ENCODE peak calls at places on chromosomes 11 and 22, in nine cellular contexts. V is pancreas, R is BJ, C is NCI-H187 treated with DMSO at 0.1 percent for 48 hours, G is M059J, Z is NAMALWA, N is lower lobe of right lung, F is amniotic epithelial cell, O is NCI-H1092. Q is an unnamed sample.

GRCh38 chr11:82682003-82682751 is 51.5 kb downstream of the FAM181B start:
- DNase-seq in R (peak), O (peak), C (no peak), N (no peak), G (peak), F (peak), Z (peak), V (no peak), Q (no peak)

GRCh38 chr11:70608568-70609314 is 210.4 kb downstream of the CTTN start:
- DNase-seq in N (peak), R (no peak), O (peak), F (no peak), C (no peak), G (no peak), Z (no peak), V (peak), Q (peak)

GRCh38 chr22:36893262-36893661 is 20.2 kb upstream of the CSF2RB start:
- DNase-seq in V (no peak), O (no peak), C (no peak), F (no peak), Z (no peak), G (no peak), N (no peak), R (no peak), Q (no peak)

GRCh38 chr11:1733009-1733715 is 17.2 kb downstream of the IFITM10 start:
- DNase-seq in O (no peak), N (no peak), R (no peak), V (no peak), C (no peak), F (no peak), G (no peak), Z (no peak), Q (no peak)

GRCh38 chr11:103024086-103024485 is 67.9 kb downstream of the DCUN1D5 start:
- DNase-seq in F (peak), N (no peak), G (peak), O (no peak), V (no peak), R (no peak), Z (no peak), C (no peak), Q (no peak)

GRCh38 chr22:49551897-49552659 is 275.6 kb downstream of the BRD1 start:
- DNase-seq in G (no peak), O (no peak), F (no peak), Z (no peak), V (peak), C (no peak), R (no peak), N (no peak), Q (no peak)

GRCh38 chr11:72079776-72080325 is 491 bp downstream of the NUMA1 start:
- DNase-seq in O (no peak), F (no peak), C (no peak), G (peak), R (no peak), Z (no peak), N (no peak), V (no peak), Q (no peak)

GRCh38 chr11:115275045-115275444 is 229.2 kb downstream of the CADM1 start:
- DNase-seq in F (no peak), R (no peak), N (no peak), O (no peak), V (no peak), G (no peak), C (no peak), Z (no peak), Q (no peak)

GRCh38 chr22:22210375-22210774 is 34.2 kb upstream of the VPREB1 start:
- DNase-seq in F (peak), C (no peak), G (peak), R (peak), V (no peak), O (no peak), N (no peak), Z (no peak), Q (no peak)

GRCh38 chr11:116426761-116427160 is 346.0 kb downstream of the BUD13 start:
- DNase-seq in G (no peak), Z (no peak), F (no peak), O (no peak), R (no peak), C (no peak), N (no peak), V (no peak), Q (no peak)

GRCh38 chr11:69909561-69910518 is 90.6 kb upstream of the FGF3 start:
- DNase-seq in V (peak), F (no peak), N (peak), Z (peak), R (no peak), C (no peak), G (no peak), O (no peak), Q (peak)

GRCh38 chr11:117887431-117888139 is 11.1 kb upstream of the FXYD6 start:
- DNase-seq in O (no peak), F (no peak), Z (no peak), N (no peak), R (no peak), G (no peak), C (peak), V (no peak), Q (no peak)

GRCh38 chr11:119779195-119780071 is 50.4 kb upstream of the NECTIN1 start:
- DNase-seq in O (no peak), V (peak), F (no peak), N (peak), C (no peak), G (no peak), Z (no peak), R (no peak), Q (no peak)

Q was measured in psoas muscle.